ENCODE peak calls at places on chromosomes 6 and 20, in four cellular contexts. V is WTC11, H is K562, M is HepG2. U is an unnamed sample.

GRCh38 chr6:10720229-10720959 is 2.5 kb upstream of the TMEM14C start:
- DNase-seq in M (peak; percentile 24), H (no peak), V (no peak), U (no peak)

GRCh38 chr20:3875378-3875974 is 13.7 kb upstream of the PANK2 start:
- DNase-seq in M (no peak), H (no peak), V (no peak), U (no peak)

GRCh38 chr6:3766219-3766618 is 14.7 kb upstream of the PXDC1 start:
- DNase-seq in V (no peak), M (no peak), H (no peak), U (no peak)

GRCh38 chr6:156449128-156449527 is 328.1 kb upstream of the ARID1B start:
- DNase-seq in H (no peak), V (no peak), M (no peak), U (no peak)

GRCh38 chr6:620950-621349 is 36.0 kb downstream of the HUS1B start:
- DNase-seq in H (no peak), V (no peak), M (no peak), U (no peak)

GRCh38 chr6:6684365-6684833 is 95.9 kb downstream of the LY86 start:
- DNase-seq in M (no peak), V (no peak), H (peak; percentile 79), U (no peak)

GRCh38 chr6:155510879-155511278 is 55.2 kb upstream of the NOX3 start:
- DNase-seq in V (no peak), M (no peak), H (no peak), U (no peak)

GRCh38 chr6:15088904-15089568 is 156.8 kb upstream of the JARID2 start:
- DNase-seq in V (no peak), M (no peak), H (peak; percentile 83), U (no peak)

GRCh38 chr20:10111144-10111771 is 76.5 kb downstream of the ANKEF1 start:
- DNase-seq in H (no peak), V (no peak), M (peak; percentile 15), U (no peak)

GRCh38 chr20:58690851-58691250 is 1.7 kb upstream of the NPEPL1 start:
- DNase-seq in M (no peak), H (no peak), V (no peak), U (no peak)

GRCh38 chr20:53263554-53264438 is 291.6 kb downstream of the TSHZ2 start:
- DNase-seq in V (no peak), H (no peak), M (no peak), U (no peak)

GRCh38 chr6:14117158-14118090 is at the start of gene CD83:
- DNase-seq in H (peak; percentile 89), M (peak; percentile 13), V (peak; percentile 56), U (peak; percentile 56)

GRCh38 chr20:1663917-1664316 is 6.3 kb upstream of the SIRPG start:
- DNase-seq in V (no peak), H (no peak), M (no peak), U (no peak)

DNA sequence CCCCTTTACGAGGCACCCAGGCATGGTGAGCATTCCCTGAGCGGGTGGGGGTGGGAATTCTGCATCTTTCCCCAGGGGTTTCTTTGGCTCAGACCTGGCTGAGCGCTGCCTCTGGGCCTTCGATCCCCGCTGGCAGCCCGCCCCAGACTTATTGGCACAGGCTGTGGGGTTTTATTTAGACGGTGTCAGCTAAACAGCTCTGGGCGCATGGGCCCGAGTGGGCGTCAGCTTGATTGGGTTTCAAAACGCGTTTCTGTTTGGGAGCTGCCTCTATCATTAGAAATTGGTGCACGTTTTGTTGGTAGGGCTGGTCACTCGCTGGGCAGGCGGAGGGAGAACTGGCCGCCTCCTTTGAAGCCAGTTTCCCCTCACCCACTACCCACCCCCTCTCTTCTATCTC is 21.0 kb downstream of the PMEPA1 start:
- DNase-seq in H (no peak), V (no peak), M (no peak), U (no peak)
- TF ChIP-seq HMGXB4 in H (no peak), V (no peak), M (no peak), U (no peak)

GRCh38 chr6:138104618-138105213 is 2.5 kb downstream of the PERP start:
- DNase-seq in V (no peak), M (no peak), H (no peak), U (no peak)

GRCh38 chr6:138106665-138107077 is 548 bp downstream of the PERP start:
- DNase-seq in M (no peak), V (no peak), H (no peak), U (no peak)

GRCh38 chr6:138107078-138107751 is at the start of gene PERP:
- DNase-seq in H (peak; percentile 81), M (peak; percentile 68), V (peak; percentile 60), U (peak; percentile 68)

GRCh38 chr6:138105446-138105845 is 1.8 kb downstream of the PERP start:
- DNase-seq in M (peak; percentile 70), H (no peak), V (no peak), U (peak; percentile 35)

DNA sequence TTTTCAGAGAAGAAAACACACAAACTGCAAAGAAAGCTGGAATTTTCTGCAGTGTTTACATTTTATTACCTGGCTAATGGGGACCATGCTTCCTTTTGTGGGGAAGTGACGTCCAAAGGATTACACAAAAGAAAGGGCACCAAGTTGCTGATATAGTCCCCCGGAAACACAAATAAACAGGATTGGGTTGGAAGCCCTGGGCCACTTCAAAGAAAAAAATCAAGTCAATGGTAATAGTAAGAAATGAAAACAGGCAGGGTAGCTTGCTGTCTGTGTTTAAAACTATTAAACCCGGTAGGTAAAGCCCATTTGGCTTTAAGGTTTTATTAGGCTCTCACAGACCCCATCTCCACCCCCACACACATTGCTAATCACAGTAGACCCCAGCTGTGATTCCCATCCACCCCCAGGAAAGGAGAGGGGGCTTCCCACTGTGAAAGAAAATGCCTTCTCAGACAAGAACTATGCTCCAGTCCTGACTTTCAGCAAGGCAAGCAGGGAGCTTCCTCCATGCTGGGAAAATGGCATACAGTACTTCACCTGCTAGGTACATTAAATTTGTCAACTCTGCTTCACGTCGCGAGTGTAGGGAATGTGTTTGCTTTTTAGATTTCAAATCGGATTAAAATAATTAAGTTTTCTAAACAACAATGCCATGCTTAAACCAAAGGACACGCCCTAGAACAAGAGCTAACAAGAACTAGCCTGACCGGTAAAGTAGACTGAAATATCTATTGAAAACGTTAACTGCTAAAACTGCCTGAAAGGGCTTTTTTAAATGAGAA is 1.1 kb downstream of the PERP start:
- DNase-seq in H (no peak), V (peak; percentile 40), M (peak; percentile 63), U (no peak)
- TF ChIP-seq HMGXB4 in H (no peak), V (no peak), M (no peak), U (no peak)

DNA sequence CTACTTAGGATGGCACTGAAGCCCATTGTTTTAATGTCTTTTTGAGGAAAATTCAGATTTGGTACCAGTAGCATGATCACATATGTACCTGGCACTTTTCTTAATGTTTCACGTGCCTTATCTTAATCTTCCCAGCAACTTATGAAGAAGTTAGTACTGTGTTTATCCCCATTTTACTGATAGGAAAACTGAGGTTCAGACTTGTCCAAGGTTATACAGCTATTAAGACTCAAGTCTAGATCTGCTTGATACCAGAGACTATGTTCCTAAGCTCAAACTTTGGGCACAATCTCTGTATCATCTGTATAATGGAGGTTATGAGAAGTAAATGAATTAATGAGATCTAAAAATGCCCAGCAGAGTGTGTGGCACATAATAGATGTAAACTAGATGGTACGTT is 179.7 kb upstream of the SUPT3H start:
- DNase-seq in H (no peak), M (no peak), V (no peak), U (no peak)
- TF ChIP-seq HMGXB4 in H (no peak), M (no peak), V (no peak), U (no peak)

GRCh38 chr20:33169176-33169794 is 1.3 kb downstream of the BPIFA2 start:
- DNase-seq in M (peak; percentile 29), H (peak; percentile 43), V (peak; percentile 70), U (no peak)
- TF ChIP-seq HMGXB4 in M (no peak), H (no peak), V (no peak), U (no peak)

U was measured in A549.